ENCODE peak calls at places on chromosomes 13 and 19, in five cellular contexts. One of them, this sample, is unnamed.

GRCh38 chr13:42819712-42820111 is 38.3 kb downstream of the FAM216B start:
- DNase-seq in heart right ventricle: no peak
- DNase-seq in HFF-Myc: no peak
- DNase-seq in CD8-positive, alpha-beta T cell: no peak
- DNase-seq in astrocyte of the cerebellum: no peak
- DNase-seq in this sample: no peak

GRCh38 chr19:18514800-18515682 is 6.8 kb downstream of the ELL start:
- DNase-seq in heart right ventricle: peak
- DNase-seq in HFF-Myc: no peak
- DNase-seq in CD8-positive, alpha-beta T cell: peak
- DNase-seq in astrocyte of the cerebellum: no peak
- DNase-seq in this sample: peak

GRCh38 chr13:111597041-111598017 is 276.9 kb downstream of the TEX29 start:
- DNase-seq in heart right ventricle: no peak
- DNase-seq in HFF-Myc: no peak
- DNase-seq in CD8-positive, alpha-beta T cell: no peak
- DNase-seq in astrocyte of the cerebellum: no peak
- DNase-seq in this sample: no peak

GRCh38 chr13:29803221-29803620 is 47.2 kb downstream of the UBL3 start:
- DNase-seq in heart right ventricle: no peak
- DNase-seq in HFF-Myc: no peak
- DNase-seq in CD8-positive, alpha-beta T cell: no peak
- DNase-seq in astrocyte of the cerebellum: no peak
- DNase-seq in this sample: no peak

GRCh38 chr19:5621945-5622464 is 571 bp downstream of the SAFB2 start:
- DNase-seq in heart right ventricle: peak
- DNase-seq in HFF-Myc: no peak
- DNase-seq in CD8-positive, alpha-beta T cell: peak
- DNase-seq in astrocyte of the cerebellum: no peak
- DNase-seq in this sample: no peak

GRCh38 chr13:97274782-97275252 is 52.7 kb downstream of the MBNL2 start:
- DNase-seq in heart right ventricle: no peak
- DNase-seq in HFF-Myc: no peak
- DNase-seq in CD8-positive, alpha-beta T cell: no peak
- DNase-seq in astrocyte of the cerebellum: peak
- DNase-seq in this sample: peak

GRCh38 chr13:74306496-74306895 is 172.3 kb upstream of the KLF12 start:
- DNase-seq in heart right ventricle: no peak
- DNase-seq in HFF-Myc: peak
- DNase-seq in CD8-positive, alpha-beta T cell: no peak
- DNase-seq in astrocyte of the cerebellum: peak
- DNase-seq in this sample: no peak

GRCh38 chr19:56538761-56539263 is at the start of gene ZFP28:
- DNase-seq in heart right ventricle: peak
- DNase-seq in HFF-Myc: no peak
- DNase-seq in CD8-positive, alpha-beta T cell: no peak
- DNase-seq in astrocyte of the cerebellum: no peak
- DNase-seq in this sample: no peak

GRCh38 chr13:22517544-22517943 is 663.2 kb upstream of the SGCG start:
- DNase-seq in heart right ventricle: no peak
- DNase-seq in HFF-Myc: no peak
- DNase-seq in CD8-positive, alpha-beta T cell: no peak
- DNase-seq in astrocyte of the cerebellum: no peak
- DNase-seq in this sample: peak

GRCh38 chr19:30406220-30406944 is 34.2 kb downstream of the ZNF536 start:
- DNase-seq in heart right ventricle: peak
- DNase-seq in HFF-Myc: no peak
- DNase-seq in CD8-positive, alpha-beta T cell: no peak
- DNase-seq in astrocyte of the cerebellum: no peak
- DNase-seq in this sample: no peak

GRCh38 chr19:1901940-1902404 is 3.2 kb upstream of the ADAT3 start:
- DNase-seq in heart right ventricle: no peak
- DNase-seq in HFF-Myc: no peak
- DNase-seq in CD8-positive, alpha-beta T cell: no peak
- DNase-seq in astrocyte of the cerebellum: no peak
- DNase-seq in this sample: no peak

GRCh38 chr19:1905863-1906375 is 720 bp downstream of the ADAT3 start:
- DNase-seq in heart right ventricle: no peak
- DNase-seq in HFF-Myc: no peak
- DNase-seq in CD8-positive, alpha-beta T cell: no peak
- DNase-seq in astrocyte of the cerebellum: no peak
- DNase-seq in this sample: no peak

GRCh38 chr19:1905071-1905862 is at the start of the genes ADAT3 and SCAMP4:
- DNase-seq in heart right ventricle: peak
- DNase-seq in HFF-Myc: peak
- DNase-seq in CD8-positive, alpha-beta T cell: peak
- DNase-seq in astrocyte of the cerebellum: peak
- DNase-seq in this sample: peak

GRCh38 chr19:1906985-1907562 is 1.9 kb downstream of the ADAT3 start:
- DNase-seq in heart right ventricle: no peak
- DNase-seq in HFF-Myc: no peak
- DNase-seq in CD8-positive, alpha-beta T cell: no peak
- DNase-seq in astrocyte of the cerebellum: no peak
- DNase-seq in this sample: no peak

GRCh38 chr19:1904385-1905070 is 671 bp upstream of the ADAT3 start:
- DNase-seq in heart right ventricle: no peak
- DNase-seq in HFF-Myc: no peak
- DNase-seq in CD8-positive, alpha-beta T cell: no peak
- DNase-seq in astrocyte of the cerebellum: no peak
- DNase-seq in this sample: peak
- H3K4me3 ChIP-seq in heart right ventricle: no peak
- H3K4me3 ChIP-seq in HFF-Myc: peak
- H3K4me3 ChIP-seq in CD8-positive, alpha-beta T cell: no peak
- H3K4me3 ChIP-seq in astrocyte of the cerebellum: peak
- H3K4me3 ChIP-seq in this sample: peak

GRCh38 chr13:27283906-27284523 is 13.4 kb downstream of the RASL11A start:
- DNase-seq in heart right ventricle: no peak
- DNase-seq in HFF-Myc: no peak
- DNase-seq in CD8-positive, alpha-beta T cell: no peak
- DNase-seq in astrocyte of the cerebellum: no peak
- DNase-seq in this sample: no peak
- TF ChIP-seq CTCF in heart right ventricle: peak
- TF ChIP-seq CTCF in HFF-Myc: peak
- TF ChIP-seq CTCF in CD8-positive, alpha-beta T cell: no peak
- TF ChIP-seq CTCF in astrocyte of the cerebellum: peak
- TF ChIP-seq CTCF in this sample: peak

GRCh38 chr19:1748115-1748702 is 5.1 kb upstream of the ONECUT3 start:
- DNase-seq in heart right ventricle: no peak
- DNase-seq in HFF-Myc: no peak
- DNase-seq in CD8-positive, alpha-beta T cell: no peak
- DNase-seq in astrocyte of the cerebellum: no peak
- DNase-seq in this sample: no peak
- H3K4me3 ChIP-seq in heart right ventricle: no peak
- H3K4me3 ChIP-seq in HFF-Myc: peak
- H3K4me3 ChIP-seq in CD8-positive, alpha-beta T cell: no peak
- H3K4me3 ChIP-seq in astrocyte of the cerebellum: no peak
- H3K4me3 ChIP-seq in this sample: peak

GRCh38 chr13:95058680-95059079 is 242.6 kb downstream of the ABCC4 start:
- DNase-seq in heart right ventricle: no peak
- DNase-seq in HFF-Myc: no peak
- DNase-seq in CD8-positive, alpha-beta T cell: no peak
- DNase-seq in astrocyte of the cerebellum: no peak
- DNase-seq in this sample: no peak

GRCh38 chr13:95056266-95056665 is 245.0 kb downstream of the ABCC4 start:
- DNase-seq in heart right ventricle: no peak
- DNase-seq in HFF-Myc: no peak
- DNase-seq in CD8-positive, alpha-beta T cell: no peak
- DNase-seq in astrocyte of the cerebellum: no peak
- DNase-seq in this sample: no peak

GRCh38 chr13:95060120-95060519 is 241.1 kb downstream of the ABCC4 start:
- DNase-seq in heart right ventricle: no peak
- DNase-seq in HFF-Myc: no peak
- DNase-seq in CD8-positive, alpha-beta T cell: no peak
- DNase-seq in astrocyte of the cerebellum: no peak
- DNase-seq in this sample: no peak

DNA sequence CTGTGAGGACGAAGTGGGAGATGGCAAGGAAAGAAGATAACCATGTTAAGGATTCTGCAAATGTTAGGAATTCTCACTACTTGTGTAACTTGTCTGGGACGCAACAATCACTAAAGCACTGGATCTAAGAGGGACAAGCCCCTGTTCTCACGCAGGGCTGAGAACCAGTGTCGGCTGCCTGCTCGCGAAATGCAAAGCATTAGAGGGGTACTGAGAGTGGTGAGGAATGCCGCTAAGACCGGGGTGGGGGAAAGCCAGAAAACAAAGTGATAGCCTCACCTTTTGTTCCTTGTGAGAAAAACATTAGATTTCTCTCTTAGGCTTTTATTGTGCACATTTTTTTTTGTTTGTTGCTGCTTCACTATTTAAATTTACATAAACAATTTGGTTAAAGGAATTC is 241.9 kb downstream of the ABCC4 start:
- DNase-seq in heart right ventricle: no peak
- DNase-seq in HFF-Myc: no peak
- DNase-seq in CD8-positive, alpha-beta T cell: no peak
- DNase-seq in astrocyte of the cerebellum: no peak
- DNase-seq in this sample: no peak
- TF ChIP-seq CTCF in heart right ventricle: no peak
- TF ChIP-seq CTCF in HFF-Myc: no peak
- TF ChIP-seq CTCF in CD8-positive, alpha-beta T cell: no peak
- TF ChIP-seq CTCF in astrocyte of the cerebellum: no peak
- TF ChIP-seq CTCF in this sample: no peak

DNA sequence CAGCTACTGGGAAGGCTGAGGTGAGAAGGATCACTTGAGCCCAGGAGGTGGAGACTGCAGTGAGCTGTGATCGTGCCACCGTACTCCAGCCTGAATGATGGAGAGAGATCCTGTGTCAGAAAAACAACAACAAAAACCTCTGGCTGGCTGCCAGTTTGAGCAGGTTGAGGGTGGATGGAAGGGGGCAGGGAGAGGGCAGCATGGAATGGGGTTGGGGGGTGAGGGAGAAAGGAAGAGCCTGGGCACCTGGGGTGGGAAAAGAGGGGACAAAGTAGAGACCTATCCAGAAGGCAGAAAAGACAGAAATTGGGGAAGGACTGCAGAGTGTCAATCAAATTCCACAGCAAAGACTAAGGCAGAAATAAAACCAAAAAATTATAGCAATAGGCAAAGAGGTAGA is 4.7 kb downstream of the SLC1A5 start:
- DNase-seq in heart right ventricle: no peak
- DNase-seq in HFF-Myc: no peak
- DNase-seq in CD8-positive, alpha-beta T cell: no peak
- DNase-seq in astrocyte of the cerebellum: no peak
- DNase-seq in this sample: no peak
- H3K4me3 ChIP-seq in heart right ventricle: no peak
- H3K4me3 ChIP-seq in HFF-Myc: peak
- H3K4me3 ChIP-seq in CD8-positive, alpha-beta T cell: no peak
- H3K4me3 ChIP-seq in astrocyte of the cerebellum: no peak
- H3K4me3 ChIP-seq in this sample: peak

GRCh38 chr19:14916848-14917247 is 24.4 kb upstream of the OR7C2 start:
- DNase-seq in heart right ventricle: no peak
- DNase-seq in HFF-Myc: no peak
- DNase-seq in CD8-positive, alpha-beta T cell: no peak
- DNase-seq in astrocyte of the cerebellum: no peak
- DNase-seq in this sample: no peak
- TF ChIP-seq CTCF in heart right ventricle: no peak
- TF ChIP-seq CTCF in HFF-Myc: no peak
- TF ChIP-seq CTCF in CD8-positive, alpha-beta T cell: no peak
- TF ChIP-seq CTCF in astrocyte of the cerebellum: no peak
- TF ChIP-seq CTCF in this sample: no peak

DNA sequence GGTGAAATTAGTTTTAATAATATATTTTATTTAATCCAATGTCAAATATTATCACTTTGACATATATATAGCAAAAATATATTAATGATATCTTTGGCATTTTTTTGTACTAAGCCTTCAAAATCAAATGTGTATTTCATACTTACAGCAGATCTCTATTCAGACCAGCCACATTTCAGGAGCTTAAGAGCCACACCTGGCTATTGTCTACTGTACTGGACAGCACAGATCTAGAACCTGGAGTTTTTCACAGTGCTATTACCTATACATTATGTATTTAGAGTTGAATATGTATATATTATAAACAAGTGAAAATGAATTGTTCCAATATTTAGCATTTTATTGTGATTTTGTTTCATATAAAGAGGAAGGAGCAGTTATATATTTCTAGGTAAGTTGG is 486.3 kb downstream of the DIAPH3 start:
- DNase-seq in heart right ventricle: no peak
- DNase-seq in HFF-Myc: no peak
- DNase-seq in CD8-positive, alpha-beta T cell: no peak
- DNase-seq in astrocyte of the cerebellum: no peak
- DNase-seq in this sample: no peak
- H3K4me3 ChIP-seq in heart right ventricle: no peak
- H3K4me3 ChIP-seq in HFF-Myc: no peak
- H3K4me3 ChIP-seq in CD8-positive, alpha-beta T cell: no peak
- H3K4me3 ChIP-seq in astrocyte of the cerebellum: no peak
- H3K4me3 ChIP-seq in this sample: no peak

DNA sequence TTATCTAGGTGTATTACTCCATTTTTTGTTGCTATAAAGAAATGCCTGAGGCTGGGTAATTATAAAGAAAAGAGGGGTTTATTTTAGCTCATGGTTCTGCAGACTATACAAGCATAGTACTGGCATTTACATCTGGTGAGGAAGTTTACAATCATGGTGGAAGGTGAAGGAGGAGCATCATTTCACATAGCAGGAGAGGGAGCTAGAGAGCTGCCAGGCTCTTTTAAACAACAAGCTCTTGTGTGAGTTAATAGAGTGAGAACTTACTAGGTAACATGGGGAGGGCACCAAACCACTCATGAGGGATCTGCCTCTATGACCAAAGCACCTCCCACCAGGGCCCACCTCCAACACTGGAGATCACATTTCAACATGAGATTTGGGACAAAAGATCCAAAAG is 221.7 kb upstream of the GPC6 start:
- DNase-seq in heart right ventricle: no peak
- DNase-seq in HFF-Myc: peak
- DNase-seq in CD8-positive, alpha-beta T cell: no peak
- DNase-seq in astrocyte of the cerebellum: no peak
- DNase-seq in this sample: peak
- TF ChIP-seq CTCF in heart right ventricle: no peak
- TF ChIP-seq CTCF in HFF-Myc: peak
- TF ChIP-seq CTCF in CD8-positive, alpha-beta T cell: no peak
- TF ChIP-seq CTCF in astrocyte of the cerebellum: no peak
- TF ChIP-seq CTCF in this sample: peak

GRCh38 chr13:34034411-34034810 is 216.5 kb downstream of the RFC3 start:
- DNase-seq in heart right ventricle: no peak
- DNase-seq in HFF-Myc: no peak
- DNase-seq in CD8-positive, alpha-beta T cell: no peak
- DNase-seq in astrocyte of the cerebellum: no peak
- DNase-seq in this sample: no peak
- H3K4me3 ChIP-seq in heart right ventricle: no peak
- H3K4me3 ChIP-seq in HFF-Myc: no peak
- H3K4me3 ChIP-seq in CD8-positive, alpha-beta T cell: no peak
- H3K4me3 ChIP-seq in astrocyte of the cerebellum: no peak
- H3K4me3 ChIP-seq in this sample: no peak

This sample was measured in bronchial epithelial cell.